ENCODE peak calls at places on chromosomes 1 and 21, in four cellular contexts. W, D, J and C are unnamed samples.

GRCh38 chr1:202565890-202566289 is 144.4 kb downstream of the SYT2 start:
- DNase-seq in W (no peak), J (no peak), D (no peak), C (no peak)

GRCh38 chr1:147502760-147503159 is 38.5 kb upstream of the BCL9 start:
- DNase-seq in W (no peak), J (no peak), D (no peak), C (no peak)

GRCh38 chr1:112937070-112937469 is 18.9 kb downstream of the SLC16A1 start:
- DNase-seq in W (no peak), J (no peak), D (no peak), C (no peak)

GRCh38 chr1:87730274-87731222 is 401.9 kb downstream of the LMO4 start:
- DNase-seq in W (no peak), J (no peak), D (no peak), C (no peak)

GRCh38 chr1:83794384-83794783 is 204.5 kb downstream of the TTLL7 start:
- DNase-seq in D (no peak), J (no peak), W (no peak), C (no peak)

GRCh38 chr1:232518357-232518756 is 111.6 kb downstream of the SIPA1L2 start:
- DNase-seq in J (no peak), W (no peak), D (no peak), C (no peak)

GRCh38 chr1:111747282-111747734 is 8.1 kb upstream of the INKA2 start:
- DNase-seq in J (peak; percentile 52), W (no peak), D (no peak), C (no peak)

GRCh38 chr21:45262616-45263015 is 25.1 kb downstream of the POFUT2 start:
- DNase-seq in J (no peak), D (no peak), W (no peak), C (no peak)

GRCh38 chr1:10943991-10944730 is 68.3 kb upstream of the TARDBP start:
- DNase-seq in J (peak; percentile 95), D (no peak), W (no peak), C (no peak)

GRCh38 chr1:154866995-154867795 is 2.9 kb downstream of the KCNN3 start:
- DNase-seq in D (no peak), J (no peak), W (peak; percentile 42), C (no peak)

GRCh38 chr1:85607126-85607912 is 26.8 kb downstream of the CCN1 start:
- DNase-seq in D (no peak), W (peak; percentile 99), J (peak; percentile 31), C (peak; percentile 99)

GRCh38 chr1:67441183-67441582 is 11.0 kb upstream of the SERBP1 start:
- DNase-seq in J (peak; percentile 85), W (peak; percentile 14), D (peak; percentile 23), C (no peak)

GRCh38 chr1:167910530-167910929 is 3.4 kb downstream of the ADCY10 start:
- DNase-seq in J (no peak), D (no peak), W (no peak), C (no peak)

GRCh38 chr21:16605588-16605987 is 875.8 kb downstream of the USP25 start:
- DNase-seq in W (no peak), D (no peak), J (peak; percentile 12), C (no peak)

GRCh38 chr1:202207292-202207691 is 13.7 kb downstream of the LGR6 start:
- DNase-seq in D (no peak), W (peak; percentile 44), J (no peak), C (peak; percentile 5)

GRCh38 chr1:50610563-50610962 is 187.3 kb upstream of the DMRTA2 start:
- DNase-seq in D (no peak), J (no peak), W (no peak), C (no peak)

GRCh38 chr1:66402194-66402593 is 131.8 kb upstream of the SGIP1 start:
- DNase-seq in W (no peak), D (peak; percentile 80), J (no peak), C (no peak)

GRCh38 chr1:99119193-99119592 is 114.5 kb upstream of the PLPPR5 start:
- DNase-seq in J (no peak), W (no peak), D (no peak), C (no peak)

GRCh38 chr1:47948126-47948525 is 49.1 kb downstream of the TRABD2B start:
- DNase-seq in J (no peak), W (no peak), D (no peak), C (no peak)
- TF ChIP-seq CTCF in J (no peak), W (peak; percentile 59), D (no peak), C (no peak)

DNA sequence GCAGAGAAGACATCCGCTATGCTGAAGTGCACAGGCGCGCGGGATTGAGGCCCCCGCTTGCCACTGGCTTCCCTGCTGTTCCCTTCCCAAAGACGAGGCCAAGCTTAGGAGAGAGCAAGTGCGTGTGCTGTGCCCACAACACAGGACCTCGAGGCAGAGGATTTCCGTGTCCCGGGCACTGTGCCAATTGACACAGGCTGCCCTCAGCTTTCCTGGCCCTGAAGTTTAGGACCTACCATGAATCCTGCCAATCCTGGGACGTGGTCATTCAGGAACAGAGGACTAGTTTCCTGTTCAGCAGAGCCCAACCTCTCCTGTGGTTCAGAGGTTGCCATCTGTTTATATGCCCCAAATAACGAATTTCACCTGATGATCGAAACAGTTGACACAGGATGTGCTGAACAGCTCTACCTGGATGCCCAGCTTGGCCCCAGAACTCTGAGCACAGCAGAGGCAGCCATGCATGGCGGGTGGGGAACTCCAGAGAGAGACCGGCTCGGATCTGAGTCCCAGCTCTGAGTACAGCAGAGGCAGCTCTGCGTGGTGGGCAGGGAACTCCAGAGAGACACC is 22.0 kb downstream of the SLC37A1 start:
- DNase-seq in W (no peak), J (peak; percentile 85), D (no peak), C (no peak)
- H3K4me3 ChIP-seq in W (no peak overlapping the region), J (no peak overlapping the region), D (no peak overlapping the region), C (no peak overlapping the region)

DNA sequence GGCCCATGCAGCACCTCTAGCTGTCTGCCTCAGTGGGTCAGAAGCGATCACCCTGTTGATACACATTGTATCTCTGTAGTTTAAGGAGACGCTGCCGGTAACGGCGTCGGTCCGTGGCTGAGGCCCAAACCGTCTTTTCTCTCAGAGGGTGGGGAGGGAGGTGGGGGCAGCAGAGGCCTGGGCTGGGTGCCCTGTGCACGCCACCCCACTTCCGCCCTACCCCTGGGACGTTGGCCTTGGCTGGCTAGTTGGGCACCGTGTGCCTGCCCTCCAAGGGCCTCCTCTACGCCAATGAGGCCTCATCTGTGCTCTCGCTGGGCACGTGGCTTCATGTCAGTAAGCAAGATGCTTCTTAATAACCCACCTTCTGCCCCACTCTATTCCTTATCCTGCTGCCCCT is 9.4 kb downstream of the ZC3H12A start:
- DNase-seq in W (no peak), J (no peak), D (no peak), C (no peak)
- H3K36me3 ChIP-seq in W (peaks cover 10% of the 10 kb centered on the region), J (peaks cover 39% of the 10 kb centered on the region), D (peaks cover 57% of the 10 kb centered on the region), C (peaks cover 40% of the 10 kb centered on the region)

DNA sequence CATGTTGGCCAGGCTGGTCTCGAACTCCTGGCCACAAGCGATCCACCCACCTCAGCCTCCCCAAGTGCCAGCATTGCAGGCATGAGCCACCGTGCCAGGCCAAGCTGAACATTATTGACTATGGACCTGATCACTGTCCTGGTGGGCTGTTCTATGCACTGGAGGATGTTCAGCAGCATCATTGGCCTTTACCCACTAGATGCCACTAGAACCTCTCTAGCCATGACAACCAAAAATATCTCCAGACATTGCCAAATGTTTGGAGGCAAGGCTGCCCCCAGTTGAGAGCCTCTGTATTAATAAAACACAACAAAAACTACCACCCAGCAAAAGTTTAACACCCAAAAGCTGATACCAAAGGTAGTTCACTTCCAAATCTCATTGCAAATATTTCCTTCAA is 110.8 kb upstream of the SOD1 start:
- DNase-seq in D (no peak), J (no peak), W (no peak), C (no peak)
- TF ChIP-seq CTCF in D (no peak), J (no peak), W (no peak), C (no peak)

DNA sequence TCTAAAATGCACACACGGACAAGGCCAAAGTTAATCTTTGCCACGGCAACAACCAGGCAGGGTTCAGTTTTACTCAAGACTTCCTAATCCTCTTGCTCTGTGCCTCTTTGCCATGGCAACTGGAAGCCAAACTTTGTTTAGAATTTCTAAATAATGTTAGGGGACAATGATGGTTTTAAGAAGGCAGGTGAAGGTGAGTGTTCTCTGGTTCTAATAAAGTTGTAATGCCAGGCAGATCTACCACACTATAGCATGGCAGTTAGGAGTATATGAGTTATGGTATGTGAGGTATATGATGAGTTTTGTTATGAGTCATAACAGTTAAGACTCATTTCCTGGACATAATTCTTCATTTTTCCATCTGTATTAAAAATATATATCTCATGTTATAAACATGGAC is 2.7 kb downstream of the PTPRC start:
- DNase-seq in J (no peak), D (no peak), W (no peak), C (no peak)
- H3K4me3 ChIP-seq in J (no peak overlapping the region), D (no peak overlapping the region), W (no peak overlapping the region), C (no peak overlapping the region)

GRCh38 chr1:59846895-59847282 is 32.1 kb downstream of the HOOK1 start:
- DNase-seq in D (no peak), J (no peak), W (no peak), C (no peak)

GRCh38 chr1:59846209-59846894 is 31.6 kb downstream of the HOOK1 start:
- DNase-seq in D (no peak), W (no peak), J (no peak), C (no peak)

DNA sequence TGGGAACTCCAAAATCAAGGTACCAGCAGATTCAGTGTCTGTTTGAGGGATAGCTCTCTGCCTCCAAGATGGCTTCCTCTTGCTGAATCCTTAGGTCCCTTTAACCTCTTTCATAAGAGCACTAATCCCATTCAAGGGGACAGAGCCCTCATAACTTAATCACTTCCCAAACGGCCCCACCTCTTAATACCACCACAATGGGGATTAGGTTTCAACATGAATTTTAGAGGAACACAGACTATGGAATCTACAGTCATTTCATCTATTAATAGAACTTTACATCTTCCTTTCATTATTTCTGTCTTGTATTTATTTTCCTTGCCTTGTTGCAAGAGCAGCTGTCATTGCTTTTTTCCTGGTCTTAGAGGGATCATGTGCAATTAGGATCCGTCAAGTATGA is 30.3 kb downstream of the HOOK1 start:
- DNase-seq in D (no peak), W (no peak), J (no peak), C (no peak)
- H3K36me3 ChIP-seq in D (no peaks in the 10 kb centered on the region), W (peaks cover 2% of the 10 kb centered on the region), J (peaks cover 5% of the 10 kb centered on the region), C (no peaks in the 10 kb centered on the region)

DNA sequence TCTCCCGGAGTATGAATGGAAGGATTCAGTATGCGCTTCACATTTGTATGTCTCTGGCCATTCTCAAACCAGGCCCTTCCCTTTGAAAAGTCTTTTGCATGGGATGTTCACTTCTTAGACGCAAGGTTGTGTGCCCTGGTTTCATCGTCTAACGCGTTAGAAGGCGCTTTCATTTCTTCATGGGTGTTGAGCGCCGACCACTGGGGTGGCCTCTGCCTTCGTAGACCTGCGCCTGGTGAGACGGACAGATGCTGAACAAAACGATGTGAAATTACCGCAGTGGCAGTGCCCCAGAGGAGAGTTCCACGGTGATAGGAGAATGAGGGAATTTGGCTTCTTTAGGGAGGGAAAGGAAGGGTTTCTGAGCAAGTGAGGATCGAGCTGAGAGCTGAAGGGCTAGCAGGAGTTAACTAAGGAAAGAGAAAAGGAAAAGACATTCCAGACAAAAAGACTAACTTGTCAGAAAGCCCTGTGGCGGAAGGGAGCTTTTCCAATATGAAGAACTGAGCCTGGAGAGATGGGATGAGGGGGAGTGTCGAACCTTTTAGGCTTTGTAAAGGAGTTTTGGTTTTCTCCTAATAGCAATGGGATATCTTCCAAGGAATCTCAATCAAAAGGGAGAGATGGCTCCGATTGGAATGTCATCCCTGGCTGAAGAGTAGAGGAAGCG is 904 bp downstream of the GGPS1 start:
- DNase-seq in D (no peak), J (peak; percentile 21), W (peak; percentile 16), C (no peak)
- TF ChIP-seq CTCF in D (no peak), J (no peak), W (peak; percentile 24), C (no peak)

DNA sequence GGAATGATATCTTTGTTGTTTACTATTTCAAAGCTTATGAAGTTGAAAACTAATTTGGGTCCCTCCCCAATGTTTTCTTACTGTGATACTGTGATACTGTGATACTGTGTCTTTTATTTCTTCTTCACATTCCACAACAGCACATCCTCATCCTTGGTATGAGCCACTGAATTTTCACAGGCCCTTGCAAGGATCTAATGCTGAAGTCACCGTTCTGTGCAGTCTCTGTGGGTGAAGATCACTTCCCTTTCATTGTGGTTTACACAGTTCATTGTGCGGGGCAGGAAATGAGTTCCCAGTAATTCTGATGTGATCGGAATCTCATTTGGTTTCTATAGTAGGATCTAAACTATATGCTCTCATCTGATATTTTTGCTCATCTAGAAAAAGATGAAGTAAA is 32.1 kb upstream of the PAXBP1 start:
- DNase-seq in W (no peak), D (no peak), J (no peak), C (no peak)
- H3K4me3 ChIP-seq in W (no peak overlapping the region), D (no peak overlapping the region), J (no peak overlapping the region), C (no peak overlapping the region)